ENCODE peak calls at places on chromosome 21, in seven cellular contexts. K is H9; X is CD4-positive, alpha-beta T cell; O is Panc1; A is epithelial cell of proximal tubule; J is lower lobe of right lung; Y is CD8-positive, alpha-beta T cell. I is an unnamed sample.

GRCh38 chr21:44913425-44914175 is 7.1 kb downstream of the ITGB2 start:
- DNase-seq in K (no peak), X (no peak), O (no peak), A (no peak), J (peak), Y (no peak), I (no peak)

GRCh38 chr21:14968029-14968428 is 96.8 kb downstream of the NRIP1 start:
- DNase-seq in K (no peak), X (no peak), O (no peak), A (no peak), J (no peak), Y (no peak), I (no peak)

GRCh38 chr21:45582128-45582527 is 39.9 kb upstream of the SLC19A1 start:
- DNase-seq in K (no peak), X (no peak), O (no peak), A (no peak), J (peak), Y (no peak), I (no peak)

GRCh38 chr21:14838400-14838799 is 226.4 kb downstream of the NRIP1 start:
- DNase-seq in K (no peak), X (no peak), O (no peak), A (no peak), J (no peak), Y (no peak), I (no peak)

GRCh38 chr21:14995695-14996490 is 68.9 kb downstream of the NRIP1 start:
- DNase-seq in K (no peak), X (no peak), O (no peak), A (peak), J (no peak), Y (no peak), I (peak)

GRCh38 chr21:35697321-35697808 is 363.0 kb downstream of the SETD4 start:
- DNase-seq in K (no peak), X (no peak), O (no peak), A (no peak), J (peak), Y (no peak), I (peak)

GRCh38 chr21:45153358-45154318 is 79.3 kb downstream of the ADARB1 start:
- DNase-seq in K (no peak), X (no peak), O (no peak), A (no peak), J (no peak), Y (peak), I (no peak)

GRCh38 chr21:44304041-44304738 is 4.3 kb downstream of the PFKL start:
- DNase-seq in K (no peak), X (no peak), O (no peak), A (no peak), J (no peak), Y (no peak), I (no peak)

GRCh38 chr21:35204850-35205564 is 155.9 kb upstream of the RUNX1 start:
- DNase-seq in K (no peak), X (no peak), O (no peak), A (no peak), J (peak), Y (no peak), I (peak)

GRCh38 chr21:35179990-35180557 is 131.0 kb upstream of the RUNX1 start:
- DNase-seq in K (no peak), X (no peak), O (peak), A (no peak), J (no peak), Y (no peak), I (no peak)

GRCh38 chr21:28063241-28063640 is 929.4 kb downstream of the LTN1 start:
- DNase-seq in K (no peak), X (no peak), O (no peak), A (no peak), J (no peak), Y (no peak), I (no peak)

GRCh38 chr21:31659286-31660133 is at the start of gene SOD1:
- DNase-seq in K (peak), X (peak), O (peak), A (peak), J (peak), Y (peak), I (peak)

GRCh38 chr21:31656199-31657095 is 3.0 kb upstream of the SOD1 start:
- DNase-seq in K (no peak), X (no peak), O (no peak), A (no peak), J (no peak), Y (no peak), I (no peak)

GRCh38 chr21:31663584-31664249 is 4.2 kb downstream of the SOD1 start:
- DNase-seq in K (no peak), X (no peak), O (no peak), A (no peak), J (no peak), Y (no peak), I (no peak)

GRCh38 chr21:31658053-31658452 is 1.4 kb upstream of the SOD1 start:
- DNase-seq in K (no peak), X (no peak), O (no peak), A (no peak), J (no peak), Y (no peak), I (no peak)

GRCh38 chr21:31660134-31660565 is 657 bp downstream of the SOD1 start:
- DNase-seq in K (no peak), X (no peak), O (no peak), A (no peak), J (no peak), Y (peak), I (no peak)
- TF ChIP-seq CTCF in K (no peak), X (no peak), O (no peak), A (no peak), J (no peak), Y (no peak), I (no peak)

DNA sequence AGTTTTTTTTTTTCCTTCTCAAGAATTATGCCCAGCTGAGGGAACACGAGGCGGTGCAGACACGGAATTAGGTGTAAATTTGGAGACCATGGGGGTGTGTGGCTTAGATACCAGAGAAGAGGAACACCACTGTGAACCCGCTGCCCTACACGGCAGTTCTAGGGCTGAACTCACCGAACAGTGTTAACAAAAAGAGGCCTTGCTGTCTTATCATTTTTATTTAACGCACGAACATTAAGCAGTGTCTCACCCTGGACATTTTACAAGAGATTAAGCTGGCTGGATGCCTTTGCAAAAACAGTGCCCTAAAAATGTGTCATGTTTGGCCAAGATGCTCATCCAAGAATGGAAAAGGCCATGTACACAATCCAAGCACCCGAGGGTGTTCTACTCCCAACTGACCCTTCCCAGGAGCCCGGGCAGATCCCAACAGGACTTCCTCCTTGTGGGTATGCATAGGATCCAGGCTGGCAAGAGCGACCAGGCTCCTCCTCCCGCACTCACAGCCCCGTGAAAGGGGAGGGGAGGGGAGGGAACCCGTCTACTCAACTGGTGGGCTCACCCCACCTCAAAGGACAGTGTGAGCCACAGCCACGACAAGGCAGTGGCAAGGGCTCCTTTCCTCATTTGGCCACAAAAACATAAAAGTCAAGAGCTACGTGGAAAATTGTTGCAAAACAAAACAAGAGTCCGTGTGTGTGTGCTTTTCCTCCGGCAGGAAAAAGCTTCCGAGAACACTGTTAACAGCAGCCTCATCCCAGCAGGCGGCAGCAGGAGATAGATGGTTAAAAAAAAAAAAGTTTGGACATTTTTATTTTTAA is 20.3 kb downstream of the C2CD2 start:
- DNase-seq in K (no peak), X (no peak), O (no peak), A (no peak), J (no peak), Y (no peak), I (no peak)
- TF ChIP-seq CTCF in K (no peak), X (no peak), O (peak), A (peak), J (peak), Y (no peak), I (peak)

GRCh38 chr21:33945652-33946270 is 30.2 kb upstream of the ATP5PO start:
- DNase-seq in K (no peak), X (no peak), O (no peak), A (no peak), J (no peak), Y (no peak), I (no peak)

GRCh38 chr21:33948096-33948950 is 32.7 kb upstream of the ATP5PO start:
- DNase-seq in K (peak), X (peak), O (no peak), A (no peak), J (peak), Y (peak), I (peak)

GRCh38 chr21:33949516-33950424 is 34.2 kb upstream of the ATP5PO start:
- DNase-seq in K (no peak), X (peak), O (no peak), A (no peak), J (no peak), Y (peak), I (no peak)

GRCh38 chr21:33948951-33949444 is 33.4 kb upstream of the ATP5PO start:
- DNase-seq in K (no peak), X (peak), O (no peak), A (no peak), J (no peak), Y (no peak), I (no peak)

DNA sequence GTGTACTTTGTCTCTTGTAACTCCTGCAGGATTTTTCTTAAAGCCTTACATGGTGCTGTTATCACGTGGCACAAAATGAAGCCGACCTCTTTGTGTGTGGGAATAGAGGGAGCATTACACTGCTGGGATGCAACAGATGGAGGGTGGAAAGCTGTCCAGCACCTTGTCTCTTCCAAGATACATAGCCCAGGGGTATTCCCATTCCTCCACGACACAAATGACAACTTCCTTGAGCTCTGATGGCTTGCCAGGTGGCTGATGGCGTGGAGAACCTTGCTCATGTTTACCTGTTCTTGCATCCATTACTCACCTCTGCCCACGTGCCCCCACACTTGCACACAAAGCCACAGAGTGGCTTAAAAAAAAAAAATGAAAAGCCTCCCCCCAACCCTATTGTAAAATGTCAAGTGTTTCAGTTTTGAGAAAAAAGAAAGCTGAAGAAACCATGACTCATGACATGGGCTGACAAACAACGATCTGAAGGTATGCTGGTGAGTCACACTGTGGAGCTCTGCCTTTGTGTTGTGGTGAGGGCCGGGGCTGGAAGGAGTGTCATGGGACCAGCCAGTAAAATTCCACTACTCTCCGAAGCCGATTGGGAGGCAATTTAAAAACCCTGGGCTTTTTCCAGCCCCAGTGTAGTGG is 32.0 kb upstream of the ATP5PO start:
- DNase-seq in K (peak), X (peak), O (peak), A (peak), J (peak), Y (peak), I (peak)
- TF ChIP-seq CTCF in K (no peak), X (no peak), O (no peak), A (no peak), J (no peak), Y (no peak), I (no peak)

DNA sequence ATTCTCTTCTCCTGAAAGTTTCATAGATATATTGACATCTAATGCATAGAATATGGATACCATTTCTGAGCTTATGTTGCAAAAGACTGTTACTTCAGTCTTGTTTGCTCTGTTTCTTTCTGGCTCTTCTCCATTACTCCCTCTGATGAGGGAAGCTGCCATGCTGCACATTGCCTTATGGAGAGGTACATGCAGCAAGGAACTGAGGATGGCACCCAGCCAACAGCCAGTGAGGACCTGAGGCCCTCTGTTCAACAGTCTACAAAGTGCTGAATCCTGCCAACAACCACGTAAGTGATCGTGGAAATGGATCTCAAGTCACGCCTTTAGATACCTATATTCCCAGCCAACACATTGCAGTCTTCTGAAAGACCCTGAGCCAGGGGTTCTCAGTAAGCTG is 66.6 kb upstream of the ADAMTS5 start:
- DNase-seq in K (no peak), X (no peak), O (no peak), A (no peak), J (no peak), Y (no peak), I (no peak)
- TF ChIP-seq CTCF in K (no peak), X (no peak), O (no peak), A (no peak), J (no peak), Y (no peak), I (no peak)

DNA sequence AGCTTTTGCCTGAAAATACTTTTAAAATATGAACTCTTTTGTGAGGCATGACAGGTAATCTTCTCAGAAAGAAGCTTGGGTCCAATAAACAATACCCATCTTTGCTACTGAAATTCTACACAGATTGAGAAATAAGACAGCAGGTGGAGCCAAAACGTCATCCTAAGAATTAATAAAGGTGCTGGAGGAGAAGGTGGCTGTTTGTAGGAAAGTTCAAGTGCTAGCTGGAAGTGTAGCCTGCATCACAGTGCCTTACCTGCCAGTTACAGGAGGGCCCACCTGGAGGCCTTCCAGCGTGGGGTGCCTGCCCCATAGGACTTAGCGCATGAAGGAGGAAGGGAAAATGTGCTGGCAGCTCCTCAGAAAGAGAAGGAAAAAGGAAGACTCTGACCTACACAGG is 93.7 kb downstream of the TTC3 start:
- DNase-seq in K (peak), X (no peak), O (no peak), A (no peak), J (no peak), Y (no peak), I (no peak)
- TF ChIP-seq CTCF in K (peak), X (no peak), O (peak), A (peak), J (no peak), Y (no peak), I (no peak)

DNA sequence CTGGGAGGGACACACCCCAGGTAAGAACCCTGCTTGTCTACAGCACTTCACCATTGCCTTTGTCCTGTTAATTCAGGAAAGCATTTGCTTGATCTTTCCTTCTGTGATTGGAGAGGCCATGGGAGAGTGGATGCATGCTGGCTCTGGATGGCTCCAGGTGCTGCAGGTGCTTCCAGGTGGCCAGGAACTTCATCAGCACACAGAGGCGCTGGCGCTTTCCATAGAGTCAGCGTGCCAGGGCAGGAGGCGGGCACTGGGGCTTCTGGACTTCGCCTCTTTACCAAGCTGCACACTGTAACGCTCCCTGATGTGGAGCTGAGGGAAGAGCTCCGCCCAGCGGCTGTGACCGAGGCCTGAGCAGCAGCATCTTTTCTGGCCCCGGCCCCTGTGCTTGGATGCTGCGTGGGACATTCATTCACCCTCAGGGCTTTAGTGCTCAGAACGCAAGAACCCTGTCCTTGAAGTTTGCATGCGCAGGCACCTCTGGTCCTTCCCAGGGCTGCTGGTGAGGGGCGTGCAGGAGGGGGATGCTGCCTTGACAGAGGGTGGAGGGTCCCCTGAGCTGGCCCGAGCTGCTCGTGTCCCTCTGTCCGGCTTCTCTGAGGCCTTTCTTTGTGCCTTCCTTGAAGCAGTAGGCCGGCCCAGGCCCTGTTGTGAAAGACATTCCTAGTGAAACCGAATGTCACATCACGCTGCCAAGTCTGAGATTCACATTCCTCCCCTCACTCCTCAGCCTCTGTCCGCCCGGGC is 1.6 kb upstream of the MX2 start:
- DNase-seq in K (peak), X (no peak), O (no peak), A (no peak), J (no peak), Y (peak), I (peak)
- TF ChIP-seq CTCF in K (peak), X (no peak), O (peak), A (peak), J (no peak), Y (no peak), I (no peak)

DNA sequence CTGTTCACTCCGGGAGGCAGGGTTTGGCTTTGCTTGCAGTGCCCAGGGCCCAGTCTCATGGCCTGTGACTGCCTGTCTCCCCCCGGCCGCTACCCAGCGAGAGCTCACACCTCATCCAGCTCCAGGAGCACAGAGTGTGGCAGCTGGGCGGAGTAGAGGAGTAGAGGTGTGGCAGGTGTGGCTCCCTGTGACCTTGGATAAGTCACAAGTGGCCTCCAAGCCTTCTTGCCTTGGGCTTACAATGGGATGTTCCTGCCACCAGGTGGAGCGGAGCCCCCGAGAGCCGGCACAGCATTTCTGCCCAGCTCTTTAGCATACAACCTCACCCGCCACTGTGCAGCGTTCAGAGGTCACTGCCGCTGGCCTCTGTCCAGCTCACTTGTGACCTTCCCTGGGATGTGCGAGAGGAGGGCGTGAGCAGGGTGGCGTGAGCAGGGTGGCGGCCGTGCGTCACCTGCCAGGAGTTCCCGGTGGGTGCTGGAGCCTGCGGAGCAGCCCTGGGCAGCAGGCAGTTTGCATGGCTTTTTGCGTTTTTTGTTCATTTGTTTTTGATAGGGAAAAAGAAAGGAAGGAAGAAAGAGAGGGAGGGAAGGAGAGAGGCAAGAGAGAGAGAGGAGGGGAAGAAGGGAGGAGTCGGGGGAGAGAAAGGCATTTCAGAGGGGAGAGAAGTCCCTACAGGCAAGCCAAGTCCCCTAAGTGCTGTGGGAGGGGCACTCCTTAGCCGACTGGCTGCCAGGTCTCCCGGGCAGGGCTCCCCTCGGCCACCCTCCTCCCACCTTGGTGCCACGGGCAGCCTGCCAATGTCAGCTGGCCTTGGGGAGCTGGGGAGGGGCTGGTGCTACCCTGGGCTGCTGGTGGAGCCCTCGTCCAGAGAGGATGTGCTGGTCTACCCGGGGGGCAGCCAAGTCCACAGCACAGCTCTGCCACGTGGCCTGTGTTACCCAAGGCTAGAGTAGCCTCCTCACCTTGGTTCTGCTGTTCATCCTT is 42.6 kb downstream of the CRYAA start:
- DNase-seq in K (peak), X (no peak), O (no peak), A (no peak), J (peak), Y (peak), I (peak)
- TF ChIP-seq CTCF in K (peak), X (no peak), O (no peak), A (peak), J (peak), Y (no peak), I (peak)